ENCODE peak calls at places on chromosome 3, in four cellular contexts. M is IMR-90, R is A549, B is ovary. V is an unnamed sample.

GRCh38 chr3:84961492-84962255 is 2.9 kb downstream of the CADM2 start:
- DNase-seq in M (no peak), B (no peak), R (no peak), V (no peak)

GRCh38 chr3:170488802-170489201 is 70.1 kb downstream of the CLDN11 start:
- DNase-seq in B (no peak), R (peak; percentile 68), M (peak; percentile 78), V (no peak)

GRCh38 chr3:59570816-59571215 is 521.0 kb upstream of the CFAP20DC start:
- DNase-seq in R (no peak), M (no peak), B (no peak), V (no peak)

GRCh38 chr3:170622369-170623159 is 36.7 kb upstream of the SLC7A14 start:
- DNase-seq in R (no peak), M (peak; percentile 99), B (peak; percentile 55), V (peak; percentile 44)

GRCh38 chr3:138082085-138082991 is 33.1 kb downstream of the DZIP1L start:
- DNase-seq in M (peak; percentile 93), R (peak; percentile 70), B (peak; percentile 60), V (peak; percentile 44)

GRCh38 chr3:30129765-30130164 is 476.6 kb upstream of the TGFBR2 start:
- DNase-seq in M (no peak), B (no peak), R (no peak), V (no peak)

GRCh38 chr3:23743141-23743784 is 62.5 kb upstream of the UBE2E1 start:
- DNase-seq in R (no peak), B (no peak), M (no peak), V (no peak)

GRCh38 chr3:87706176-87706575 is 352.6 kb downstream of the CGGBP1 start:
- DNase-seq in M (no peak), R (no peak), B (no peak), V (no peak)

GRCh38 chr3:25291524-25291923 is 136.5 kb upstream of the RARB start:
- DNase-seq in M (no peak), R (no peak), B (no peak), V (no peak)

GRCh38 chr3:32430900-32431299 is 39.2 kb downstream of the CMTM7 start:
- DNase-seq in M (no peak), B (no peak), R (no peak), V (no peak)
- H3K4me1 ChIP-seq in M (peaks cover 10% of the 10 kb centered on the region), B (no peaks in the 10 kb centered on the region), R (no peaks in the 10 kb centered on the region), V (no peaks in the 10 kb centered on the region)

GRCh38 chr3:105653161-105653560 is 215.7 kb downstream of the CBLB start:
- DNase-seq in M (no peak), B (no peak), R (no peak), V (no peak)

GRCh38 chr3:105649469-105649868 is 219.3 kb downstream of the CBLB start:
- DNase-seq in M (no peak), R (no peak), B (no peak), V (no peak)

GRCh38 chr3:105656607-105657504 is 212.0 kb downstream of the CBLB start:
- DNase-seq in B (no peak), M (no peak), R (no peak), V (no peak)

DNA sequence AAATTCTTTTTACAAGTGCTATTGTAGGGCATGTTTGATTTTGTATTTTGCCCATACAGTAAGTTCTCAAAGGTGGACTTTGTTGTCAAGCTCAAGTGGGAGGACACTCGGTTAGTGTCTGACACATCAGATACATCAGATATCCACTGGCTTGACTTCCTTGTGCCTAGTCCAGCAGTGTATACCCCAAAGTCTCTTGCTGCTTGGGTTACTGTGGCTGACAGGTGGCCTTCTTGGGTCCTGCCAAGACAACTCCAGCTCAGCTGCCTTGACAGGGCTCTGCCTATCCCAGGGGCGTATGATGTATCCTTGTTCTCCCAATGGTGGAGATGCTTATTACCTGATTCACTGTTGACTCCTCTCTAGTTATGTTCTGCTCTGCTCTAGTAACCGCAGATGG is 214.9 kb downstream of the CBLB start:
- DNase-seq in M (no peak), R (no peak), B (no peak), V (no peak)
- TF ChIP-seq POLR2A in M (no peak), R (no peak), B (no peak), V (no peak)

DNA sequence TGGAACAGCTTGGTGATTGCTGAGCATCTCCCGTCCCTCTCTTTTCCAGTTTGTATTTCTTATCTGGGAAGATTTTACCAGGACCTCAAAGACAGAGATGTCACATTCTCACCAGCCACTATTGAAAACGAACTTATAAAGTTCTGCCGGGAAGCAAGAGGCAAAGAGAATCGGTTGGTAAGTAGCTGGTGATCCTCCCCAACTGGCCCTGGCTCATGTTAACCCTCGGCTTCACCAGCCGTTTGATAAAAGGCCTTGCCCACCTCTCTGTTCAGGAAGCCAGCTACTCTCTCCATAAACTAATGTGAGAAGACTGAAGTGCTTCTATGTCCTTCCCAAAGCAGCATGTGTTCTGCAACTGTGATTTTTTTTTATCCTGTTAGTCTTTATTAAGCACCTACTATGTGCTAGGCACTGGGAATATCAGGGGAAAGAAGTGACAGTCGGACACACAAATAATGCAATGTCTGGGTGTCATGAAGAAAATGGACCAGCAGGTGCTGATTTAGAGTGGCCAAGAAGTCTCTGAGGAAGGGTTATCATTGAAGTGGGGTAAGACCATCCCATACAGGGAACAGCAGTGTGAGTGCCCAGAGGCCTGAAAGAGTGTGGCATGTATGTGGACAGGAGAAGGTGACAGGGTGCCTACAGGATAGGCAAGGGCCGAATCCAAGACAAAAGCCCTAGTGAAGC is 1.2 kb downstream of the MANF start:
- DNase-seq in M (no peak), R (no peak), B (no peak), V (no peak)
- TF ChIP-seq CTCF in M (no peak), R (no peak), B (no peak), V (no peak)

DNA sequence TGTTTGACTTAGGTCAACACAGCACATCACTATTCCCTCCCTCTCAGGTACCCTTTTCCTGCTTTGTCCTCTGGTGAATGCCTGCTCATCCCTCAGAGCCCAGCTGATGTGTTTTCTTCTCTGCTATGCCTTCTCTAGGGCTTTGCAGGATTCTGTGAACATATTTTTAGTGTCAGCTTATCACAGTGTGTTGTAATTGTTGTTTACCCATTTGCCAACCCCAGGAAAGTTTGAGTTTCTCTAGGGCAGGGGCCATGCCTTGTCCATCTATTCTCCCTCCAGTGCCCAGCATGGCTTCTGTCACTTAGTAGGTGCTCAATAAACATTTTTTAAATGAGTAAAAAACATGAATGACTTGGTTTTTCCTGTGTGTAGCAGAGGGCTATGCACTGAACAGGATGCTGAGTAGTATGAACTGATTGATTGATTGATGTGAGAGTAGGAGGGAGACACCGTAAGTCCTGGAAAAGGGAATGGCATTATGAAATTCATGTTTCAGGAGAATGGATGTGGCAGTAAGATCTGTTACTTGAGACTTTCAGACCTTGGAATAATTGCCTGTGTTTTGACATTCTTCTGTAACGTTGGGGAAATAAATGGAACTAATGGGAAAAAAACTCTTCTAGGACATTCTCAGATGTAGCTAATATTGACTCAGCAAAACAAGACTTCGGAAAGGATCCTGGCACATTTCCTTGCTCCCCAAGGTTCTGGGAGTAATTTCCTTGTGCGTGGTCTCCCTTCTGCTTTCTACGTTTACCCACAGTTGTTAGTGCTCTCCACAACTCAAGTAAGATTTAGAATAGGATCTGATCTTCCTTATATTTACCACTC is 267.3 kb upstream of the TBL1XR1 start:
- DNase-seq in R (no peak), M (no peak), B (no peak), V (no peak)
- H3K4me1 ChIP-seq in R (no peaks in the 10 kb centered on the region), M (peaks cover 12% of the 10 kb centered on the region), B (peaks cover 2% of the 10 kb centered on the region), V (peaks cover 3% of the 10 kb centered on the region)

GRCh38 chr3:108598375-108598774 is 8.9 kb downstream of the DZIP3 start:
- DNase-seq in B (no peak), R (no peak), M (no peak), V (no peak)
- TF ChIP-seq POLR2A in B (no peak), R (no peak), M (no peak), V (no peak)

GRCh38 chr3:127088511-127089430 is 104.2 kb upstream of the PRR23E start:
- DNase-seq in M (no peak), R (no peak), B (no peak), V (no peak)
- TF ChIP-seq CTCF in M (no peak), R (no peak), B (no peak), V (no peak)

GRCh38 chr3:13044496-13045244 is 28.6 kb downstream of the IQSEC1 start:
- DNase-seq in M (no peak), R (no peak), B (no peak), V (no peak)

GRCh38 chr3:13046569-13047279 is 26.5 kb downstream of the IQSEC1 start:
- DNase-seq in M (no peak), B (no peak), R (no peak), V (no peak)

GRCh38 chr3:13045904-13046568 is 27.2 kb downstream of the IQSEC1 start:
- DNase-seq in R (no peak), M (no peak), B (no peak), V (no peak)

GRCh38 chr3:13043656-13044055 is 29.6 kb downstream of the IQSEC1 start:
- DNase-seq in B (no peak), M (no peak), R (no peak), V (no peak)

GRCh38 chr3:13045245-13045903 is 27.9 kb downstream of the IQSEC1 start:
- DNase-seq in B (no peak), R (no peak), M (no peak), V (no peak)
- H3K4me1 ChIP-seq in B (peaks cover 5% of the 10 kb centered on the region), R (no peaks in the 10 kb centered on the region), M (no peaks in the 10 kb centered on the region), V (no peaks in the 10 kb centered on the region)

GRCh38 chr3:39143051-39143885 is 10.1 kb downstream of the CSRNP1 start:
- DNase-seq in M (no peak), R (no peak), B (no peak), V (no peak)
- TF ChIP-seq POLR2A in M (no peak), R (no peak), B (no peak), V (no peak)